ENCODE peak calls at places on chromosomes 7 and 10, in six cellular contexts. G, D, Z, J, Q and C are unnamed samples.

GRCh38 chr7:52017802-52018679 is 701.4 kb upstream of the COBL start:
- DNase-seq in G (no peak), D (no peak), Z (no peak), J (peak; percentile 4), Q (no peak), C (peak; percentile 19)

GRCh38 chr7:26690135-26690534 is 174.3 kb downstream of the SKAP2 start:
- DNase-seq in G (no peak), D (no peak), Z (no peak), J (no peak), Q (no peak), C (no peak)

GRCh38 chr10:5399332-5399731 is 5.3 kb downstream of the TUBAL3 start:
- DNase-seq in G (no peak), D (no peak), Z (no peak), J (no peak), Q (no peak), C (no peak)

GRCh38 chr10:77264107-77264506 is 373.5 kb downstream of the KCNMA1 start:
- DNase-seq in G (no peak), D (peak; percentile 65), Z (no peak), J (peak; percentile 22), Q (no peak), C (no peak)

GRCh38 chr10:78520737-78521430 is 487.2 kb downstream of the RPS24 start:
- DNase-seq in G (peak; percentile 51), D (no peak), Z (peak; percentile 28), J (no peak), Q (no peak), C (peak; percentile 78)

GRCh38 chr7:510782-511281 is 8.8 kb downstream of the PDGFA start:
- DNase-seq in G (no peak), D (no peak), Z (no peak), J (no peak), Q (no peak), C (no peak)

GRCh38 chr7:112204072-112204775 is 2.0 kb downstream of the DOCK4 start:
- DNase-seq in G (peak; percentile 36), D (no peak), Z (peak; percentile 40), J (no peak), Q (no peak), C (peak; percentile 26)

GRCh38 chr10:23656735-23657134 is 217.9 kb downstream of the OTUD1 start:
- DNase-seq in G (peak; percentile 31), D (peak; percentile 34), Z (peak; percentile 2), J (no peak), Q (no peak), C (no peak)

GRCh38 chr7:140923358-140924006 is 1.2 kb downstream of the BRAF start:
- DNase-seq in G (no peak), D (no peak), Z (peak; percentile 28), J (no peak), Q (no peak), C (peak; percentile 13)

GRCh38 chr10:118844731-118845573 is 90.2 kb upstream of the CACUL1 start:
- DNase-seq in G (peak; percentile 99), D (no peak), Z (peak; percentile 25), J (no peak), Q (no peak), C (no peak)

GRCh38 chr10:69222157-69223027 is 2.3 kb downstream of the HKDC1 start:
- DNase-seq in G (peak; percentile 77), D (peak; percentile 19), Z (peak; percentile 82), J (peak; percentile 89), Q (peak; percentile 28), C (peak; percentile 66)